ENCODE peak calls at places on chromosome 17, in eight cellular contexts. P is A549, O is Panc1, N is HL-60, B is HepG2, H is K562, Z is GM23338, Y is SK-N-SH. A is an unnamed sample.

GRCh38 chr17:6187836-6188235 is 117.7 kb downstream of the WSCD1 start:
- DNase-seq in N (no peak), B (no peak), H (no peak), O (no peak), Z (no peak), Y (no peak), P (peak), A (no peak)

GRCh38 chr17:76658387-76658705 is 14.8 kb upstream of the ST6GALNAC1 start:
- DNase-seq in O (no peak), Y (no peak), H (no peak), P (no peak), B (no peak), Z (no peak), N (no peak), A (no peak)

GRCh38 chr17:48632579-48633265 is 6.6 kb upstream of the HOXB9 start:
- DNase-seq in B (no peak), Y (no peak), H (no peak), N (no peak), P (no peak), O (no peak), Z (peak), A (no peak)

GRCh38 chr17:76078859-76079576 is at the start of gene ZACN:
- DNase-seq in N (no peak), O (no peak), B (no peak), P (no peak), H (no peak), Z (no peak), Y (peak), A (no peak)

GRCh38 chr17:7001562-7001961 is 5.7 kb downstream of the ALOX12 start:
- DNase-seq in Y (no peak), O (no peak), H (no peak), Z (peak), N (no peak), B (no peak), P (peak), A (no peak)

GRCh38 chr17:5043524-5043923 is 8.3 kb upstream of the SLC52A1 start:
- DNase-seq in O (no peak), N (no peak), P (no peak), Y (no peak), B (no peak), Z (peak), H (no peak), A (no peak)

GRCh38 chr17:67615011-67615561 is 102.7 kb upstream of the NOL11 start:
- DNase-seq in N (no peak), O (no peak), B (no peak), P (no peak), Z (peak), Y (no peak), H (no peak), A (no peak)

GRCh38 chr17:55674107-55674506 is 48.6 kb downstream of the TMEM100 start:
- DNase-seq in H (no peak), P (no peak), Z (no peak), Y (no peak), B (no peak), O (no peak), N (peak), A (no peak)

GRCh38 chr17:50604470-50604869 is 30.2 kb upstream of the ABCC3 start:
- DNase-seq in Y (peak), Z (peak), N (no peak), B (no peak), P (no peak), O (no peak), H (no peak), A (no peak)

GRCh38 chr17:7656958-7657715 is 6.4 kb downstream of the ATP1B2 start:
- DNase-seq in P (peak), N (no peak), B (no peak), O (no peak), H (no peak), Y (peak), Z (peak), A (no peak)

GRCh38 chr17:34556384-34556783 is 23.0 kb upstream of the TMEM132E start:
- DNase-seq in Z (peak), P (no peak), O (no peak), N (no peak), B (no peak), Y (no peak), H (peak), A (no peak)

GRCh38 chr17:16443390-16444257 is 28.3 kb downstream of the TRPV2 start:
- DNase-seq in B (no peak), H (no peak), Y (no peak), N (no peak), O (no peak), Z (no peak), P (no peak), A (no peak)

GRCh38 chr17:57881143-57881542 is 31.3 kb upstream of the MRPS23 start:
- DNase-seq in H (no peak), O (no peak), P (no peak), B (no peak), Z (peak), N (no peak), Y (no peak), A (no peak)

GRCh38 chr17:8954339-8954738 is 11.2 kb downstream of the PIK3R5 start:
- DNase-seq in N (peak), Z (peak), H (no peak), B (no peak), O (no peak), Y (no peak), P (no peak), A (no peak)

GRCh38 chr17:82716383-82717181 is at the start of gene FN3KRP:
- DNase-seq in O (peak), Z (peak), H (peak), B (peak), N (peak), P (peak), Y (peak), A (peak)

GRCh38 chr17:29155235-29155965 is 24.8 kb downstream of the MYO18A start:
- DNase-seq in Z (no peak), O (no peak), Y (peak), N (peak), P (peak), H (peak), B (peak), A (peak)

GRCh38 chr17:13865650-13866049 is 203.7 kb upstream of the COX10 start:
- DNase-seq in O (no peak), B (no peak), N (no peak), Z (no peak), P (no peak), H (no peak), Y (no peak), A (no peak)

GRCh38 chr17:43367588-43368242 is 31.1 kb upstream of the ARL4D start:
- DNase-seq in O (peak), Z (peak), Y (peak), P (peak), N (peak), B (peak), H (no peak), A (peak)

GRCh38 chr17:30267625-30268024 is 24.1 kb downstream of the BLMH start:
- DNase-seq in B (no peak), O (no peak), Z (no peak), P (no peak), N (no peak), Y (no peak), H (no peak), A (no peak)

GRCh38 chr17:12830692-12831363 is 41.5 kb downstream of the ARHGAP44 start:
- DNase-seq in Z (no peak), Y (no peak), H (no peak), B (no peak), O (no peak), N (no peak), P (no peak), A (no peak)

GRCh38 chr17:69597898-69598692 is 183.6 kb downstream of the MAP2K6 start:
- DNase-seq in Y (no peak), O (no peak), P (peak), Z (no peak), B (no peak), N (no peak), H (no peak), A (no peak)

GRCh38 chr17:49971199-49971847 is 2.3 kb downstream of the DLX4 start:
- DNase-seq in B (no peak), N (no peak), O (no peak), Z (peak), Y (no peak), P (no peak), H (no peak), A (no peak)

GRCh38 chr17:81910840-81911276 is 341 bp downstream of the PCYT2 start:
- DNase-seq in P (no peak), B (no peak), Z (no peak), O (no peak), Y (no peak), N (no peak), H (no peak), A (no peak)

GRCh38 chr17:32849879-32850278 is 27.0 kb downstream of the MYO1D start:
- DNase-seq in O (no peak), Y (no peak), N (no peak), P (no peak), Z (no peak), B (no peak), H (no peak), A (no peak)

GRCh38 chr17:75876938-75877751 is 1.2 kb downstream of the TRIM47 start:
- DNase-seq in Z (peak), H (no peak), N (no peak), P (peak), O (no peak), Y (peak), B (peak), A (peak)

GRCh38 chr17:64688481-64688880 is 26.4 kb upstream of the SMURF2 start:
- DNase-seq in H (no peak), N (no peak), O (no peak), Z (no peak), Y (no peak), P (no peak), B (no peak), A (no peak)

GRCh38 chr17:81053043-81053970 is 18.4 kb downstream of the BAIAP2 start:
- DNase-seq in N (no peak), Y (peak), H (no peak), Z (no peak), O (no peak), P (no peak), B (no peak), A (no peak)

GRCh38 chr17:67980456-67980855 is 15.8 kb downstream of the C17orf58 start:
- DNase-seq in P (no peak), H (no peak), Z (no peak), Y (no peak), O (no peak), N (no peak), B (no peak), A (no peak)

GRCh38 chr17:75516619-75517276 is 420 bp downstream of the TSEN54 start:
- DNase-seq in Y (no peak), P (no peak), N (peak), B (no peak), H (no peak), O (no peak), Z (peak), A (no peak)

GRCh38 chr17:37322826-37323561 is 52.8 kb upstream of the C17orf78 start:
- DNase-seq in O (no peak), B (no peak), H (no peak), N (no peak), P (no peak), Y (no peak), Z (no peak), A (no peak)

GRCh38 chr17:1905190-1905919 is 75.5 kb downstream of the RPA1 start:
- DNase-seq in Y (peak), P (no peak), Z (no peak), H (no peak), B (peak), N (no peak), O (no peak), A (no peak)

GRCh38 chr17:72576289-72576759 is 455.5 kb downstream of the SOX9 start:
- DNase-seq in N (no peak), B (peak), Z (peak), Y (no peak), H (no peak), P (no peak), O (no peak), A (no peak)

GRCh38 chr17:4582101-4582501 is 2.2 kb upstream of the SMTNL2 start:
- DNase-seq in H (no peak), Z (no peak), N (no peak), Y (no peak), B (no peak), P (no peak), O (no peak), A (no peak)

GRCh38 chr17:81966343-81967243 is 5.6 kb upstream of the NOTUM start:
- DNase-seq in P (no peak), H (no peak), N (peak), O (no peak), B (peak), Z (peak), Y (peak), A (no peak)

DNA sequence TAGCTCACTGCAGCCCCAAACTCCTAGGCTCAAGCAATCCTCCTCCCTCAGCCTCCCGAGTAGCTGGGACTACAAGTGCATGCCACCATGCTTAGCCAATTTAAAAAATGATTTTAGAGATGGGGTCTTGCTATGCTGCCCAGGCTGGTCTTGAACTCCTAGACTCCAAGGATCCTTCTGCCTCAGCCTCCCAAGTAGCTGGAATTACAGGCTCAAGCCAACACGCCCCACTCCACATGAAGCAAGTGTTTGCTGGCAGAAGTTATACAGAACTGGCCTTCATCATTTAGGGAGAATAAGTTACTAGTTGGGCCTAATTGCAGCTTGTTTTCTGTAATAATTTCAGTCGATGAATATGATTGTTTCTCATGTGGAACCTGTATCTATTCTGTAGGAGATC is 68.0 kb downstream of the SHISA6 start:
- DNase-seq in P (no peak), Y (no peak), O (no peak), B (no peak), N (no peak), H (no peak), Z (no peak), A (no peak)
- TF ChIP-seq REST in P (no peak), Y (no peak), O (no peak), B (no peak), N (no peak), H (no peak), Z (no peak), A (no peak)

GRCh38 chr17:17788967-17789366 is 47.8 kb downstream of the SREBF1 start:
- DNase-seq in N (no peak), B (no peak), P (no peak), Z (no peak), H (no peak), Y (no peak), O (no peak), A (no peak)
- TF ChIP-seq REST in N (no peak), B (no peak), P (no peak), Z (no peak), H (no peak), Y (no peak), O (no peak), A (no peak)

GRCh38 chr17:39194985-39195524 is 2.4 kb downstream of the CACNB1 start:
- DNase-seq in Y (no peak), B (no peak), H (no peak), N (no peak), P (no peak), O (no peak), Z (peak), A (no peak)
- TF ChIP-seq REST in Y (no peak), B (no peak), H (no peak), N (no peak), P (no peak), O (no peak), Z (no peak), A (no peak)

GRCh38 chr17:61942085-61942484 is 14.3 kb upstream of the INTS2 start:
- DNase-seq in N (no peak), O (no peak), B (no peak), Z (no peak), H (no peak), P (no peak), Y (no peak), A (no peak)

GRCh38 chr17:61946359-61946758 is 18.6 kb upstream of the INTS2 start:
- DNase-seq in O (no peak), B (no peak), Y (no peak), N (no peak), Z (no peak), P (no peak), H (no peak), A (no peak)

GRCh38 chr17:61943117-61943516 is 15.3 kb upstream of the INTS2 start:
- DNase-seq in H (no peak), Y (no peak), P (no peak), O (no peak), N (no peak), B (no peak), Z (no peak), A (no peak)

GRCh38 chr17:61947367-61948078 is 19.7 kb upstream of the INTS2 start:
- DNase-seq in P (no peak), Z (no peak), N (no peak), B (no peak), Y (no peak), H (no peak), O (no peak), A (no peak)
- TF ChIP-seq REST in P (no peak), Z (no peak), N (no peak), B (no peak), Y (no peak), H (no peak), O (no peak), A (no peak)

DNA sequence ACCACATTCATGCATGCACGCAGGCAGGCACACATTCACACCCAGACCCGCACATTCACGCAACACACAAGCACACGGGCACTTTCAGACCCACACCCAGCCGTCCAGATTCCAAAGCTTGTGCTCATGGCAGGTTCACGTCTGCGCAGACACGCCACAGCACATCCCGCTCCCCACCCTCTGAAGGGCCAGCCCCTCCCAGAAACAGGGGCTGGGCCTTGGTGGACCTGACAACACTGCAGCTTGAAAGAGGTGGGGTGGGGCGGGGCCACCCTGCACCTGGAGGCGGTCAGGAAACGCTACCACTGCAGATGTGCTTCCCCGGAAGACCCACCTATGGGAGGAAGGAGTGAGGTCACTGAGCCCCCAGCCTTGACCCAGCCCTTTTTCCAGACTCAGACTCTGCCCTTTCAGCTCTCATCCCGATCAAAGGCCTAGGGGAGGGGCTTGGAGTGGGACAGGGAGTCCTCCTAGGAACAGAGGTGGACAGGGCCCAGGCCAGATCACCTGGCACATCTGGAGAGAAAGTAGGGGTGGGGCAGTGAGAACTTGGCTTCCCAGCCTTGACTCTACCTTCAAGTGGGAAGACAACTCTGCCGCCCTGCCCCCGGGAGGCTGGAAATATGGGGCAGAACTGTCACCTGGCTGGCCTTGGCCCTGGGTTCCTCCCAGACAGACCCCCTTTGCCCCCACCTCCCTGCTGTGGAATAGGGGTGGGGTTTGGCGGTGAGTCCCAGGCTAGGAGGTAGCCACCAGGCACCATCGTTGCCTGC is 11.0 kb downstream of the P3H4 start:
- DNase-seq in H (peak), Y (peak), O (no peak), N (no peak), P (peak), Z (peak), B (peak), A (peak)
- TF ChIP-seq REST in H (no peak), Y (no peak), O (no peak), N (no peak), P (no peak), Z (no peak), B (no peak), A (no peak)

GRCh38 chr17:20948984-20949777 is 93.6 kb downstream of the USP22 start:
- DNase-seq in Y (no peak), N (no peak), B (no peak), P (no peak), Z (no peak), O (no peak), H (no peak), A (no peak)

GRCh38 chr17:20941872-20942271 is 100.9 kb downstream of the USP22 start:
- DNase-seq in O (no peak), P (no peak), N (no peak), B (no peak), Y (no peak), H (no peak), Z (no peak), A (no peak)

DNA sequence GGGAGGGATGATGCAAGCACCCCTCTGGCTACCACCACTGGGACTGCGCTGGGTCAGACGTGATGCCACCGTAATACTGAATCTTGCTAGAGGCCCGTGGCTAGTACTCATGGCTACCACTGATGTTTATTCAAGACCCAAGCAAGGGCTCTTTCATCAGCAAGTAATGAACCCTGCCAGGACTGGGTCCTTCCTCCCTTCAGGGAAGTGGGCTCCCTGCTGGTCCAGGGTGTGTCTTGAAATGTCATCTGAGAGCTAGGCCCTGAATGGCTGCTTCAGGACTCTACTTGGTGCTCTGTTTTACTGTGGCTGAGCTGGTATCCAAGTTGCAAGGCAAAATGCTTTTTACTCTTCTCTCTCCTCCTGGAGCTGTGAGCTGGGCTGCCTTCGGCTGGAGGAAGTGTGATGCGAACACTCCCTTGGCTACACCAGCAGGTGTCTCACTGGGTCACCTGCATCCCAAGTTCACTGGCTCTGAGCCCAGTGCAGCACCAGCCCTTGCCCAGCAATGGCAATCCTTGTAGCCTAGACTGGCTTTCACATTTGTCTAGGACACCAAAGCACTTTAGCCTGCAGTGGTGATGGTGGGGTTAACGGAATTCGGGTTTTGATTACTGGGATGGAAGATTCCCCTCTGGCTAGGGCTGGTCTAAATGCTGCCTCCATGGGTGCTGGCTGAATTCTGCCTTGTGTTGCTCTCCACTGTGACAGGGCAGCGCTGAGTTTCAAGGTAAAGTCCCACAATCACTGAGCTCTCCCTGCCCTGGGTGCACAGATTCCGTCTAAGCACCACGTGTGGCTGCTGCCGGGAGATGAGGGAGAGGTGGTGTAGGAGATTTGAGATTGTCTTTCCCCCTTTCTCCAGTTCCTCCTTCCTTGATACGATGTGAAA is 98.6 kb downstream of the USP22 start:
- DNase-seq in H (no peak), Y (no peak), Z (peak), P (peak), B (peak), N (no peak), O (no peak), A (peak)
- TF ChIP-seq REST in H (no peak), Y (no peak), Z (no peak), P (no peak), B (no peak), N (no peak), O (no peak), A (no peak)